ENCODE peak calls at places on chromosome 16, in five cellular contexts. G is CD4-positive, alpha-beta T cell; Q is body of pancreas; L is GM13976; T is chondrocyte. I is an unnamed sample.

GRCh38 chr16:69049146-69049545 is 56.3 kb upstream of the HAS3 start:
- DNase-seq in T (no peak), Q (no peak), L (no peak), G (no peak), I (no peak)

GRCh38 chr16:72404299-72404698 is 232.3 kb upstream of the PMFBP1 start:
- DNase-seq in G (no peak), T (no peak), Q (no peak), L (no peak), I (no peak)

GRCh38 chr16:57634171-57634570 is 5.7 kb downstream of the ADGRG1 start:
- DNase-seq in G (no peak), T (no peak), Q (no peak), L (no peak), I (no peak)

GRCh38 chr16:82639263-82639662 is 12.5 kb downstream of the CDH13 start:
- DNase-seq in Q (no peak), T (no peak), L (no peak), G (no peak), I (no peak)

GRCh38 chr16:8310356-8310755 is 280.0 kb downstream of the TMEM114 start:
- DNase-seq in T (no peak), G (no peak), L (no peak), Q (no peak), I (no peak)

GRCh38 chr16:58475220-58475619 is 24.7 kb upstream of the NDRG4 start:
- DNase-seq in L (no peak), G (no peak), Q (no peak), T (no peak), I (no peak)

GRCh38 chr16:27748868-27749546 is 199.1 kb downstream of the KATNIP start:
- DNase-seq in Q (no peak), G (no peak), L (peak), T (no peak), I (peak)

GRCh38 chr16:69097425-69097824 is 8.0 kb upstream of the HAS3 start:
- DNase-seq in Q (no peak), L (no peak), G (no peak), T (no peak), I (no peak)

GRCh38 chr16:83926726-83927397 is 26.2 kb upstream of the OSGIN1 start:
- DNase-seq in L (peak), G (peak), Q (peak), T (no peak), I (peak)

GRCh38 chr16:65786916-65787315 is 579.6 kb upstream of the CDH5 start:
- DNase-seq in L (no peak), G (no peak), T (no peak), Q (no peak), I (no peak)

GRCh38 chr16:57301126-57301817 is 16.8 kb upstream of the PLLP start:
- DNase-seq in L (no peak), G (no peak), T (peak), Q (no peak), I (no peak)

GRCh38 chr16:85628651-85629050 is 15.5 kb downstream of the GSE1 start:
- DNase-seq in L (no peak), T (no peak), G (no peak), Q (no peak), I (no peak)

GRCh38 chr16:46691720-46692119 is 2.3 kb downstream of the ORC6 start:
- DNase-seq in G (no peak), L (no peak), T (no peak), Q (no peak), I (no peak)

GRCh38 chr16:82653550-82654511 is 27.1 kb downstream of the CDH13 start:
- DNase-seq in L (peak), G (no peak), T (no peak), Q (no peak), I (peak)

GRCh38 chr16:68446941-68447675 is 1.2 kb downstream of the SMPD3 start:
- DNase-seq in L (no peak), T (no peak), G (no peak), Q (no peak), I (no peak)

GRCh38 chr16:83899978-83900377 is 1.1 kb downstream of the MLYCD start:
- DNase-seq in G (no peak), L (no peak), T (no peak), Q (peak), I (no peak)

GRCh38 chr16:81238296-81239011 is at the start of gene BCO1:
- DNase-seq in Q (peak), T (no peak), L (no peak), G (no peak), I (no peak)

GRCh38 chr16:71449020-71449419 is 7.2 kb upstream of the TLE7 start:
- DNase-seq in Q (no peak), T (no peak), G (no peak), L (no peak), I (no peak)

GRCh38 chr16:8861563-8862308 is 7.1 kb downstream of the CARHSP1 start:
- DNase-seq in Q (no peak), T (peak), G (no peak), L (no peak), I (no peak)

GRCh38 chr16:11871193-11871592 is 19.9 kb upstream of the RSL1D1 start:
- DNase-seq in L (no peak), Q (no peak), T (no peak), G (no peak), I (no peak)

GRCh38 chr16:70512456-70512855 is 10.9 kb downstream of the COG4 start:
- DNase-seq in Q (no peak), G (no peak), L (no peak), T (no peak), I (no peak)

GRCh38 chr16:84367750-84368320 is 503 bp upstream of the ATP2C2 start:
- DNase-seq in T (no peak), Q (peak), L (no peak), G (no peak), I (no peak)

GRCh38 chr16:27482397-27483082 is 67.2 kb downstream of the GTF3C1 start:
- DNase-seq in T (peak), G (no peak), L (no peak), Q (no peak), I (no peak)

GRCh38 chr16:85570213-85570734 is 42.8 kb upstream of the GSE1 start:
- DNase-seq in L (peak), T (no peak), Q (no peak), G (no peak), I (peak)

GRCh38 chr16:83315271-83315670 is 492.5 kb upstream of the HSBP1 start:
- DNase-seq in Q (no peak), L (no peak), G (no peak), T (no peak), I (no peak)

GRCh38 chr16:9976641-9977040 is 205.6 kb downstream of the GRIN2A start:
- DNase-seq in G (no peak), Q (no peak), L (no peak), T (no peak), I (no peak)

GRCh38 chr16:63947022-63947421 is 1174.8 kb downstream of the CDH11 start:
- DNase-seq in G (no peak), Q (no peak), T (no peak), L (no peak), I (no peak)

GRCh38 chr16:72424776-72425175 is 252.8 kb upstream of the PMFBP1 start:
- DNase-seq in L (no peak), T (no peak), G (no peak), Q (no peak), I (no peak)

GRCh38 chr16:61721561-61721960 is 314.7 kb downstream of the CDH8 start:
- DNase-seq in Q (no peak), G (no peak), T (no peak), L (no peak), I (no peak)

GRCh38 chr16:83964684-83965443 is 3.2 kb upstream of the NECAB2 start:
- DNase-seq in T (peak), L (no peak), Q (no peak), G (no peak), I (no peak)

GRCh38 chr16:15033309-15033707 is 22.6 kb downstream of the NTAN1 start:
- DNase-seq in T (no peak), G (no peak), L (no peak), Q (no peak), I (no peak)

GRCh38 chr16:30354423-30355143 is 525 bp downstream of the CD2BP2 start:
- DNase-seq in L (no peak), Q (no peak), G (no peak), T (peak), I (no peak)

GRCh38 chr16:57970319-57970718 is 609 bp downstream of the CNGB1 start:
- DNase-seq in G (no peak), L (no peak), Q (no peak), T (no peak), I (no peak)

GRCh38 chr16:26701243-26701886 is 365.4 kb upstream of the C16orf82 start:
- DNase-seq in L (no peak), Q (no peak), G (no peak), T (no peak), I (no peak)

GRCh38 chr16:67210069-67210937 is 11.4 kb downstream of the ELMO3 start:
- DNase-seq in T (no peak), G (no peak), L (no peak), Q (no peak), I (no peak)

GRCh38 chr16:75197522-75198134 is 9.3 kb downstream of the CTRB2 start:
- DNase-seq in L (no peak), G (no peak), Q (peak), T (peak), I (no peak)
- TF ChIP-seq CTCF in L (no peak), G (no peak), Q (no peak), T (no peak), I (no peak)

DNA sequence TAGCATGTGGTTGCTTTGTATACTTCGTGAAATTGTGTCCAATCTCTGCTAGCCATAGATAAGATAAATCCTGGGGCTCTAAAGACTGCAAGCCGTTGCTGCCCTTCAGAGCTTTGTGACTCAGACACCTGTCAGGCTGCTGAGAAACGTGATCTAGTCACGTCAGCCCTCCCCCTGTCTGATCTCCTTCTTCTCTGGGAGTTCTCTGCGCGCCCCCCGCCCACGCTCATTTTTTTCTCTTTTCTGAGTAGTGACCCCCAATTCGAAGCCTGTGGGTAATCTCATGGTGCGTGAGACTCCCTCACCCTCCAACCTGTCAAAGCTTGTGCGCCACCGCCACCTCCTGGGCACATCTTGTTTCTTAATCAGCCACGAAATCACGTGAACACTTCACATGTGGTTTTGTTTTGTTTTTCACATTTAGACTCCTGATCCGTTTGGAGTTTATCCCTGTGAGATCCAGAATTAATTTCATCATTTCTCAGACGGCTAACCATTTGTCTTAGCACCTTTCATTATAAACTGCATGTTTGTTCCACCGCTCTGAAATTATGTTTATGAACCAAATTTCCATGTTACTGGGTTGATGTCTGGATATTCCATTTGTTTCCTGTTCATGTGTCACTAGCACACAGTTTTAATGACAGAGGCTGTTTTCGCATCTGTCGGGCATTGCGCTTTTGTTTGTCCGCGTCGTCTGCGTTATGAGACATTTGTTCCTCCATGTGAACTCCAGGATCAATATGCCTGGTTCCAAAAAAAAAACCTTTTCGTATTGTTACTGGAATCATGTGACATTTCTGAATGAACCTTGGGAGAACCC is 977 bp upstream of the ZNF778 start:
- DNase-seq in L (peak), T (no peak), Q (peak), G (peak), I (peak)
- TF ChIP-seq CTCF in L (peak), T (peak), Q (peak), G (peak), I (peak)

GRCh38 chr16:2386990-2387389 is 42.3 kb upstream of the CCNF start:
- DNase-seq in G (no peak), T (no peak), Q (no peak), L (no peak), I (no peak)
- TF ChIP-seq CTCF in G (no peak), T (peak), Q (no peak), L (no peak), I (no peak)

DNA sequence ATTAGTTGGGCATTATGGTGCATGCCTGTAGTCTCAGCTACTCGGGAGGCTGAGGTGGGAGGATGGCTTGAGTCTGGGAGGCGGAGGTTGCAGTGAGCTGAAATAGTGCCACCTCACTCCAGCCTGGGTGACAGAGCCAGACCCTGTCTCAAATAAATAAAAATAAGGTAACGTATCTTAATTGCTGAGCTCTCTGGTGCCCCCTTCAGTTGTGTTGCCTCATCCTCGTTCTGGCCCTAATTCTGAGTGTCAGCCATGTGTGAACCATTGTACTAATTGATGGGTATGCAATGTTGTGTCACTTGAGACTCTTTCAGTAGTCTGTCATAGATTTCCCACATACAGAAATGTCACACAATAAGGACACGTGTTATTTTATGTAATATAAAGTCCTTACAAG is 363.1 kb upstream of the RBFOX1 start:
- DNase-seq in G (no peak), T (no peak), L (no peak), Q (no peak), I (no peak)
- TF ChIP-seq CTCF in G (no peak), T (no peak), L (no peak), Q (no peak), I (no peak)

GRCh38 chr16:86651013-86651627 is 72.8 kb downstream of the FOXL1 start:
- DNase-seq in L (no peak), T (no peak), G (no peak), Q (no peak), I (no peak)
- TF ChIP-seq CTCF in L (no peak), T (no peak), G (no peak), Q (no peak), I (no peak)

DNA sequence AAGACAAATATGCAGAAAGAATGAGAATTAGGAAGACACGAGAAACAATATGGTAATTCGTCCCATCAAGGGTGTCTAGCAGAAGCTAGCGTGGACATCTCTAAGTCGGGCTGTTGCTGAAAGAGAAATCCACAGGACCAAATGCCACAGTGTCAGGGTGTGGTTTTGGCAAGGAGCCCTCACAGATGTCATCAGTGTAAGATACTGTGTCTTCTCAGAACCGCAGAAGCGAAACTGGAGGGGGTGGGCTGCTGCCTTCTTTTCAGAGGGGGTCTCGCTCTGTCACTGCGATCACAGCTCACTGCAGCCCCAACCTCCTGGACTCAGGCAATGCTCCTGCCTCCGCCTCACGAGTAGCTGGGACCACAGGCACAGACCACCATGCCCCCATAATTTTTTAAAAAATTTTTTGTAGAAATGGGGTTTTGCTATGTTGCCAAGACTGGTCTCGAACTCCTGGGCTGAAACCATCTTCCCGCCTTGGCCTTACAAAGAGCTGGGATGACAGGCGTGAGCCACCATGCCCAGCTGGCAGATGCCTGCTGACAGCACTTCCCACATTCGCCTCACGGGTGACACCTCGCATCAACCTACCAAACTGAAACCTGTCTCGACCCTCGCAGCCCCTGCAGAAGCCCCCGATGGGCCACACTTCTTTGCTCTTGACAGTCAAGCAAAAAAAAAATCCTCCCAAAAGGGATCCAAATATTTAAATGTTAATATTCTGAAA is 26.2 kb downstream of the TRAP1 start:
- DNase-seq in L (no peak), Q (no peak), G (no peak), T (no peak), I (no peak)
- TF ChIP-seq CTCF in L (no peak), Q (no peak), G (no peak), T (no peak), I (no peak)

I was measured in GM10248.